ENCODE peak calls at places on chromosomes 7 and 10, in four cellular contexts. One of them, this sample, is unnamed.

GRCh38 chr10:28991326-28991725 is 297.5 kb upstream of the LYZL1 start:
- DNase-seq in lower leg skin: no peak
- DNase-seq in GM12865: no peak
- DNase-seq in fibroblast of lung: peak
- DNase-seq in this sample: peak

GRCh38 chr10:73953665-73954064 is 42.7 kb downstream of the PLAU start:
- DNase-seq in fibroblast of lung: peak
- DNase-seq in lower leg skin: no peak
- DNase-seq in GM12865: no peak
- DNase-seq in this sample: no peak

GRCh38 chr7:35727571-35727970 is 32.6 kb upstream of the HERPUD2 start:
- DNase-seq in lower leg skin: no peak
- DNase-seq in GM12865: peak
- DNase-seq in fibroblast of lung: no peak
- DNase-seq in this sample: no peak

GRCh38 chr10:116486774-116487448 is 58.8 kb upstream of the PNLIP start:
- DNase-seq in GM12865: no peak
- DNase-seq in lower leg skin: no peak
- DNase-seq in fibroblast of lung: no peak
- DNase-seq in this sample: no peak

GRCh38 chr7:107147464-107148214 is 21.2 kb upstream of the HBP1 start:
- DNase-seq in lower leg skin: no peak
- DNase-seq in fibroblast of lung: peak
- DNase-seq in GM12865: peak
- DNase-seq in this sample: no peak

GRCh38 chr10:116710021-116710420 is 32.3 kb downstream of the HSPA12A start:
- DNase-seq in fibroblast of lung: no peak
- DNase-seq in lower leg skin: no peak
- DNase-seq in GM12865: no peak
- DNase-seq in this sample: no peak

GRCh38 chr10:35040761-35041501 is 49.2 kb downstream of the CUL2 start:
- DNase-seq in lower leg skin: no peak
- DNase-seq in fibroblast of lung: peak
- DNase-seq in GM12865: no peak
- DNase-seq in this sample: no peak

GRCh38 chr7:110130669-110131068 is 960.3 kb upstream of the LRRN3 start:
- DNase-seq in GM12865: no peak
- DNase-seq in lower leg skin: no peak
- DNase-seq in fibroblast of lung: peak
- DNase-seq in this sample: no peak

GRCh38 chr7:43785425-43785824 is 26.9 kb downstream of the BLVRA start:
- DNase-seq in lower leg skin: peak
- DNase-seq in GM12865: no peak
- DNase-seq in fibroblast of lung: peak
- DNase-seq in this sample: no peak

GRCh38 chr7:77542895-77543294 is 5.8 kb downstream of the PTPN12 start:
- DNase-seq in GM12865: no peak
- DNase-seq in lower leg skin: no peak
- DNase-seq in fibroblast of lung: no peak
- DNase-seq in this sample: no peak

GRCh38 chr10:12041766-12042408 is 722 bp downstream of the UPF2 start:
- DNase-seq in fibroblast of lung: peak
- DNase-seq in lower leg skin: no peak
- DNase-seq in GM12865: peak
- DNase-seq in this sample: no peak

GRCh38 chr7:127798023-127798422 is 146.0 kb downstream of the SND1 start:
- DNase-seq in fibroblast of lung: peak
- DNase-seq in GM12865: no peak
- DNase-seq in lower leg skin: no peak
- DNase-seq in this sample: no peak

GRCh38 chr10:44922021-44922420 is 10.9 kb downstream of the TMEM72 start:
- DNase-seq in fibroblast of lung: no peak
- DNase-seq in GM12865: no peak
- DNase-seq in lower leg skin: peak
- DNase-seq in this sample: no peak

GRCh38 chr10:131839351-131839750 is 61.5 kb upstream of the PPP2R2D start:
- DNase-seq in GM12865: no peak
- DNase-seq in fibroblast of lung: no peak
- DNase-seq in lower leg skin: peak
- DNase-seq in this sample: no peak

GRCh38 chr7:85508642-85509429 is 322.0 kb upstream of the SEMA3D start:
- DNase-seq in GM12865: no peak
- DNase-seq in lower leg skin: no peak
- DNase-seq in fibroblast of lung: peak
- DNase-seq in this sample: no peak

GRCh38 chr7:68547794-68548193 is 1050.5 kb upstream of the AUTS2 start:
- DNase-seq in fibroblast of lung: no peak
- DNase-seq in lower leg skin: no peak
- DNase-seq in GM12865: no peak
- DNase-seq in this sample: no peak

GRCh38 chr10:62860946-62861345 is 44.8 kb upstream of the EGR2 start:
- DNase-seq in fibroblast of lung: peak
- DNase-seq in GM12865: no peak
- DNase-seq in lower leg skin: no peak
- DNase-seq in this sample: no peak

GRCh38 chr10:95536894-95537542 is 24.2 kb downstream of the SORBS1 start:
- DNase-seq in GM12865: no peak
- DNase-seq in fibroblast of lung: no peak
- DNase-seq in lower leg skin: no peak
- DNase-seq in this sample: no peak

GRCh38 chr10:53786236-53786635 is 1013.7 kb upstream of the MBL2 start:
- DNase-seq in GM12865: peak
- DNase-seq in lower leg skin: no peak
- DNase-seq in fibroblast of lung: no peak
- DNase-seq in this sample: no peak

GRCh38 chr10:105291571-105291970 is 650.5 kb downstream of the SORCS3 start:
- DNase-seq in fibroblast of lung: no peak
- DNase-seq in lower leg skin: no peak
- DNase-seq in GM12865: no peak
- DNase-seq in this sample: no peak

GRCh38 chr7:464177-464711 is 55.4 kb downstream of the PDGFA start:
- DNase-seq in GM12865: no peak
- DNase-seq in lower leg skin: peak
- DNase-seq in fibroblast of lung: no peak
- DNase-seq in this sample: no peak

GRCh38 chr7:128796325-128796724 is 4.6 kb downstream of the CCDC136 start:
- DNase-seq in GM12865: no peak
- DNase-seq in fibroblast of lung: peak
- DNase-seq in lower leg skin: peak
- DNase-seq in this sample: no peak

GRCh38 chr10:12638103-12638502 is 288.8 kb downstream of the CAMK1D start:
- DNase-seq in fibroblast of lung: peak
- DNase-seq in lower leg skin: no peak
- DNase-seq in GM12865: no peak
- DNase-seq in this sample: no peak

GRCh38 chr7:78587443-78588044 is 789.0 kb downstream of the PHTF2 start:
- DNase-seq in GM12865: peak
- DNase-seq in fibroblast of lung: peak
- DNase-seq in lower leg skin: no peak
- DNase-seq in this sample: no peak

GRCh38 chr10:47409171-47409865 is 25.2 kb upstream of the ZNF488 start:
- DNase-seq in fibroblast of lung: no peak
- DNase-seq in GM12865: no peak
- DNase-seq in lower leg skin: peak
- DNase-seq in this sample: no peak

GRCh38 chr10:290026-290725 is 154.9 kb downstream of the ZMYND11 start:
- DNase-seq in lower leg skin: no peak
- DNase-seq in GM12865: no peak
- DNase-seq in fibroblast of lung: peak
- DNase-seq in this sample: no peak

GRCh38 chr10:26890956-26891355 is 30.2 kb upstream of the ABI1 start:
- DNase-seq in lower leg skin: no peak
- DNase-seq in fibroblast of lung: peak
- DNase-seq in GM12865: peak
- DNase-seq in this sample: no peak

GRCh38 chr7:20010877-20011276 is 206.3 kb downstream of the MACC1 start:
- DNase-seq in fibroblast of lung: no peak
- DNase-seq in GM12865: no peak
- DNase-seq in lower leg skin: no peak
- DNase-seq in this sample: no peak

GRCh38 chr7:150365673-150366398 is 2.8 kb upstream of the REPIN1 start:
- DNase-seq in lower leg skin: no peak
- DNase-seq in GM12865: no peak
- DNase-seq in fibroblast of lung: no peak
- DNase-seq in this sample: no peak

GRCh38 chr7:144834516-144835165 is 1.2 kb downstream of the TPK1 start:
- DNase-seq in GM12865: peak
- DNase-seq in lower leg skin: no peak
- DNase-seq in fibroblast of lung: no peak
- DNase-seq in this sample: no peak

GRCh38 chr10:73480158-73480557 is 15.7 kb downstream of the PPP3CB start:
- DNase-seq in lower leg skin: no peak
- DNase-seq in GM12865: peak
- DNase-seq in fibroblast of lung: peak
- DNase-seq in this sample: no peak

GRCh38 chr10:3259499-3259898 is 86.9 kb upstream of the PITRM1 start:
- DNase-seq in lower leg skin: peak
- DNase-seq in GM12865: no peak
- DNase-seq in fibroblast of lung: no peak
- DNase-seq in this sample: no peak
- TF ChIP-seq CTCF in lower leg skin: no peak
- TF ChIP-seq CTCF in GM12865: no peak
- TF ChIP-seq CTCF in fibroblast of lung: no peak
- TF ChIP-seq CTCF in this sample: no peak

GRCh38 chr7:99790407-99790806 is 6.4 kb upstream of the CYP3A4 start:
- DNase-seq in fibroblast of lung: no peak
- DNase-seq in GM12865: no peak
- DNase-seq in lower leg skin: no peak
- DNase-seq in this sample: no peak

GRCh38 chr7:99791667-99792356 is 7.8 kb upstream of the CYP3A4 start:
- DNase-seq in fibroblast of lung: no peak
- DNase-seq in GM12865: no peak
- DNase-seq in lower leg skin: no peak
- DNase-seq in this sample: no peak

GRCh38 chr7:99792983-99793382 is 9.0 kb upstream of the CYP3A4 start:
- DNase-seq in fibroblast of lung: no peak
- DNase-seq in lower leg skin: no peak
- DNase-seq in GM12865: no peak
- DNase-seq in this sample: no peak

GRCh38 chr7:99789441-99790070 is 5.6 kb upstream of the CYP3A4 start:
- DNase-seq in lower leg skin: no peak
- DNase-seq in GM12865: no peak
- DNase-seq in fibroblast of lung: no peak
- DNase-seq in this sample: no peak

DNA sequence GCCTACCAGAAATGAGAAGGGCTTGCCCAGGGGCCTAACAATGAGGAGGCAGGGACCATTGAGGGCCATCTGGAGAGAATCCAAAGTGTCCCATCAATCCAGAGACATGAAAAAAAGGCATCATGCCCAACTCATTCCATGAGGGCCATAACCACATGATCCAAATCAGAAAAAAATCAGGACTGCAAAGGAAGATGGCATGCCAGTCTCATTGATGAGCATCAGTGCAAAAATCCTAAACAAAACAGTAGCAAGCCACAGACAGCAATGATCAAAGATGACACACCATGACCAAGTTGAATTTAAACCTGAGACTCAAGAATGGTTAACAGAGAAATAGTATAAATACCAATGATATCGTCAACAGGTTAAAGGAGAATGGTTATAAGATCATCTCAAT is 7.0 kb upstream of the CYP3A4 start:
- DNase-seq in lower leg skin: no peak
- DNase-seq in fibroblast of lung: no peak
- DNase-seq in GM12865: no peak
- DNase-seq in this sample: no peak
- H3K4me3 ChIP-seq in lower leg skin: no peak
- H3K4me3 ChIP-seq in fibroblast of lung: no peak
- H3K4me3 ChIP-seq in GM12865: no peak
- H3K4me3 ChIP-seq in this sample: no peak

DNA sequence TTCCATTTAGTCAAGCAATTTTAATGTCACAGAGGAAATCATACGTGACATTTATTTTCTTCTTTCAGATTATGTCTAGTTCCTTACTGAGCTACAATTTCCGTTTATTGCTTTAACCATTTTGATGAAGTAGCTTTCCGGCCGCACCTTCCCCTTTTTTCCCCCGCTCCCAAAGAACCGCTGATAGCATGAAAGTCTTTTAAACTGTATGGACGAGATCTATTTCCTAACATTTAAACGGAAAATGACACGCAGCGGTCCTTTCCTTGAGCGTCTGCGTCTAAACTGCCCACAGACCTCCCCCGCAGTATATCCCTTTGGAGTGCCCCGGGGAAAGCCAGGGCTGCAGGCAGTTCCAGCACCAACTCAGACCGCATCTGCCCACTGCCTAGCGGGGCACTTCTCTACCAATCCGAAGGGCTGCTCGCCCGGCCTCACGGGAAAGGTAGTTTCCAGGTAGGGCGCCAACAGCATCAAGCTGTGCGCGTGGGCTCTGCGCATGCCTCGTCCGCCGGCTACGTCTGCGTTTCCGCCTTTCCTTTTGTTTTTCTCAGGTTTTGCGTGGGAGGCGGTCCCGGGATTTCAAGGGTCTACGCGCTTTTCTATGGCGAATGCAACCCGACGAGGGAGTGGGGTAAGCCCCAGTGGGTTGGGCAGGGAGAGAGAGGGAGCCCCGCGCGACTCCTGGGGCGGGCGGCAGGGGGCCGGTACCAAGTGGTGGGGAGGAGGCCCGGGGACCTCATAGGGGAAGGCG is at the start of gene ZNF33A:
- DNase-seq in fibroblast of lung: peak
- DNase-seq in GM12865: peak
- DNase-seq in lower leg skin: peak
- DNase-seq in this sample: peak
- TF ChIP-seq CTCF in fibroblast of lung: no peak
- TF ChIP-seq CTCF in GM12865: no peak
- TF ChIP-seq CTCF in lower leg skin: no peak
- TF ChIP-seq CTCF in this sample: peak

GRCh38 chr7:116030626-116031276 is at the start of gene TFEC:
- DNase-seq in lower leg skin: no peak
- DNase-seq in fibroblast of lung: peak
- DNase-seq in GM12865: no peak
- DNase-seq in this sample: no peak

GRCh38 chr7:116032886-116033285 is 2.3 kb upstream of the TFEC start:
- DNase-seq in fibroblast of lung: no peak
- DNase-seq in GM12865: no peak
- DNase-seq in lower leg skin: no peak
- DNase-seq in this sample: no peak

GRCh38 chr7:116025098-116025809 is 5.3 kb downstream of the TFEC start:
- DNase-seq in lower leg skin: no peak
- DNase-seq in fibroblast of lung: peak
- DNase-seq in GM12865: no peak
- DNase-seq in this sample: no peak

GRCh38 chr7:116034411-116034810 is 3.8 kb upstream of the TFEC start:
- DNase-seq in GM12865: no peak
- DNase-seq in lower leg skin: no peak
- DNase-seq in fibroblast of lung: no peak
- DNase-seq in this sample: no peak

DNA sequence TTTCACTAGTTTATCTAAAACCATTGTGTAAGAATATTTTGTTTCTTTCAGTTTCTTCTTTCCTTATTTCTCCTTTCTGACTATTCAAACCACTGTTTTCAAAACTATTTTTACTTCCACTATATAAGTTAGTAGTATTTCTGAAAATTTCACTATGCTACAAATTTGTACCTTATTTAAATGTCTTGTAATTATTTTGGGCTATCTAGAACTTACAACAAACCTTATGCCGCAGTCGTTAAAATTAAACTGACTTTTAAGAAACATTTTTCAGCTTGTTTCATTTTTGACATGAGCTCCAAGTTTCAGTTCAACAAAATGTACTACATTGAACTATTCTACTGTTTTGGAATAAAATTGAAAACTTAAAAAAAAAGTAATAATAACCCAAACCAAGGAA is 1.8 kb downstream of the TFEC start:
- DNase-seq in lower leg skin: no peak
- DNase-seq in GM12865: peak
- DNase-seq in fibroblast of lung: no peak
- DNase-seq in this sample: no peak
- H3K4me3 ChIP-seq in lower leg skin: no peak
- H3K4me3 ChIP-seq in GM12865: no peak
- H3K4me3 ChIP-seq in fibroblast of lung: no peak
- H3K4me3 ChIP-seq in this sample: peak